ENCODE peak calls at places on chromosomes 6 and 20, in eight cellular contexts. One of them, this sample, is unnamed.
A peak's percentile ranks its signal among the peaks of the same experiment; 100 is the strongest.

GRCh38 chr20:21640556-21640955 is 64.9 kb upstream of the PAX1 start:
- DNase-seq in foreskin keratinocyte: no peak
- DNase-seq in A549: peak; percentile 52
- DNase-seq in tibial artery: no peak
- DNase-seq in ascending aorta: no peak
- DNase-seq in pancreas: no peak
- DNase-seq in left ventricle myocardium inferior: no peak
- DNase-seq in right cardiac atrium: no peak
- DNase-seq in this sample: no peak

GRCh38 chr6:4668271-4669179 is 107.7 kb upstream of the CDYL start:
- DNase-seq in foreskin keratinocyte: peak; percentile 17
- DNase-seq in A549: no peak
- DNase-seq in tibial artery: no peak
- DNase-seq in ascending aorta: no peak
- DNase-seq in pancreas: no peak
- DNase-seq in left ventricle myocardium inferior: no peak
- DNase-seq in right cardiac atrium: no peak
- DNase-seq in this sample: no peak

GRCh38 chr20:60816901-60817300 is 435.2 kb upstream of the CDH4 start:
- DNase-seq in foreskin keratinocyte: no peak
- DNase-seq in A549: no peak
- DNase-seq in tibial artery: no peak
- DNase-seq in ascending aorta: no peak
- DNase-seq in pancreas: no peak
- DNase-seq in left ventricle myocardium inferior: no peak
- DNase-seq in right cardiac atrium: no peak
- DNase-seq in this sample: no peak

GRCh38 chr20:36312724-36313441 is 6.7 kb downstream of the DLGAP4 start:
- DNase-seq in foreskin keratinocyte: no peak
- DNase-seq in A549: no peak
- DNase-seq in tibial artery: no peak
- DNase-seq in ascending aorta: no peak
- DNase-seq in pancreas: no peak
- DNase-seq in left ventricle myocardium inferior: no peak
- DNase-seq in right cardiac atrium: no peak
- DNase-seq in this sample: no peak

GRCh38 chr20:32607727-32608663 is 22.9 kb upstream of the NOL4L start:
- DNase-seq in foreskin keratinocyte: no peak
- DNase-seq in A549: no peak
- DNase-seq in tibial artery: no peak
- DNase-seq in ascending aorta: no peak
- DNase-seq in pancreas: no peak
- DNase-seq in left ventricle myocardium inferior: no peak
- DNase-seq in right cardiac atrium: peak; percentile 32
- DNase-seq in this sample: no peak

GRCh38 chr6:52493669-52494068 is 73.5 kb downstream of the EFHC1 start:
- DNase-seq in foreskin keratinocyte: no peak
- DNase-seq in A549: no peak
- DNase-seq in tibial artery: no peak
- DNase-seq in ascending aorta: no peak
- DNase-seq in pancreas: no peak
- DNase-seq in left ventricle myocardium inferior: no peak
- DNase-seq in right cardiac atrium: no peak
- DNase-seq in this sample: no peak

GRCh38 chr6:47633141-47633540 is 65.2 kb upstream of the ADGRF4 start:
- DNase-seq in foreskin keratinocyte: peak; percentile 45
- DNase-seq in A549: peak; percentile 21
- DNase-seq in tibial artery: no peak
- DNase-seq in ascending aorta: no peak
- DNase-seq in pancreas: no peak
- DNase-seq in left ventricle myocardium inferior: no peak
- DNase-seq in right cardiac atrium: no peak
- DNase-seq in this sample: no peak

GRCh38 chr20:58515240-58516212 is at the start of gene APCDD1L:
- DNase-seq in foreskin keratinocyte: peak; percentile 57
- DNase-seq in A549: no peak
- DNase-seq in tibial artery: peak; percentile 63
- DNase-seq in ascending aorta: no peak
- DNase-seq in pancreas: no peak
- DNase-seq in left ventricle myocardium inferior: no peak
- DNase-seq in right cardiac atrium: no peak
- DNase-seq in this sample: no peak

GRCh38 chr6:6891074-6891754 is 216.5 kb upstream of the RREB1 start:
- DNase-seq in foreskin keratinocyte: peak; percentile 32
- DNase-seq in A549: no peak
- DNase-seq in tibial artery: no peak
- DNase-seq in ascending aorta: no peak
- DNase-seq in pancreas: no peak
- DNase-seq in left ventricle myocardium inferior: no peak
- DNase-seq in right cardiac atrium: no peak
- DNase-seq in this sample: no peak

GRCh38 chr20:62039738-62040137 is 25.9 kb downstream of the TAF4 start:
- DNase-seq in foreskin keratinocyte: no peak
- DNase-seq in A549: no peak
- DNase-seq in tibial artery: no peak
- DNase-seq in ascending aorta: no peak
- DNase-seq in pancreas: no peak
- DNase-seq in left ventricle myocardium inferior: no peak
- DNase-seq in right cardiac atrium: no peak
- DNase-seq in this sample: no peak

GRCh38 chr6:146697921-146698320 is 99.1 kb downstream of the ADGB start:
- DNase-seq in foreskin keratinocyte: no peak
- DNase-seq in A549: no peak
- DNase-seq in tibial artery: no peak
- DNase-seq in ascending aorta: no peak
- DNase-seq in pancreas: no peak
- DNase-seq in left ventricle myocardium inferior: no peak
- DNase-seq in right cardiac atrium: no peak
- DNase-seq in this sample: no peak

GRCh38 chr6:136547336-136547735 is 2.9 kb downstream of the MAP7 start:
- DNase-seq in foreskin keratinocyte: peak; percentile 33
- DNase-seq in A549: peak; percentile 70
- DNase-seq in tibial artery: no peak
- DNase-seq in ascending aorta: no peak
- DNase-seq in pancreas: no peak
- DNase-seq in left ventricle myocardium inferior: no peak
- DNase-seq in right cardiac atrium: no peak
- DNase-seq in this sample: no peak

GRCh38 chr6:6783736-6784135 is 195.2 kb downstream of the LY86 start:
- DNase-seq in foreskin keratinocyte: peak; percentile 57
- DNase-seq in A549: no peak
- DNase-seq in tibial artery: no peak
- DNase-seq in ascending aorta: no peak
- DNase-seq in pancreas: no peak
- DNase-seq in left ventricle myocardium inferior: no peak
- DNase-seq in right cardiac atrium: no peak
- DNase-seq in this sample: no peak

GRCh38 chr20:57264151-57264792 is 2.2 kb downstream of the BMP7 start:
- DNase-seq in foreskin keratinocyte: no peak
- DNase-seq in A549: no peak
- DNase-seq in tibial artery: no peak
- DNase-seq in ascending aorta: no peak
- DNase-seq in pancreas: peak; percentile 30
- DNase-seq in left ventricle myocardium inferior: peak; percentile 24
- DNase-seq in right cardiac atrium: no peak
- DNase-seq in this sample: no peak

GRCh38 chr6:121828567-121828966 is 393.1 kb downstream of the GJA1 start:
- DNase-seq in foreskin keratinocyte: no peak
- DNase-seq in A549: no peak
- DNase-seq in tibial artery: no peak
- DNase-seq in ascending aorta: no peak
- DNase-seq in pancreas: no peak
- DNase-seq in left ventricle myocardium inferior: no peak
- DNase-seq in right cardiac atrium: no peak
- DNase-seq in this sample: no peak

GRCh38 chr6:30938730-30939129 is 2.0 kb upstream of the MUCL3 start:
- DNase-seq in foreskin keratinocyte: peak; percentile 41
- DNase-seq in A549: no peak
- DNase-seq in tibial artery: no peak
- DNase-seq in ascending aorta: no peak
- DNase-seq in pancreas: no peak
- DNase-seq in left ventricle myocardium inferior: no peak
- DNase-seq in right cardiac atrium: no peak
- DNase-seq in this sample: no peak

GRCh38 chr6:30939473-30939872 is 1.3 kb upstream of the MUCL3 start:
- DNase-seq in foreskin keratinocyte: no peak
- DNase-seq in A549: no peak
- DNase-seq in tibial artery: no peak
- DNase-seq in ascending aorta: no peak
- DNase-seq in pancreas: no peak
- DNase-seq in left ventricle myocardium inferior: no peak
- DNase-seq in right cardiac atrium: no peak
- DNase-seq in this sample: no peak

GRCh38 chr6:30937265-30937664 is 3.5 kb upstream of the MUCL3 start:
- DNase-seq in foreskin keratinocyte: no peak
- DNase-seq in A549: no peak
- DNase-seq in tibial artery: no peak
- DNase-seq in ascending aorta: no peak
- DNase-seq in pancreas: no peak
- DNase-seq in left ventricle myocardium inferior: no peak
- DNase-seq in right cardiac atrium: no peak
- DNase-seq in this sample: peak; percentile 71

GRCh38 chr6:30942338-30943060 is 1.7 kb downstream of the MUCL3 start:
- DNase-seq in foreskin keratinocyte: peak; percentile 79
- DNase-seq in A549: peak; percentile 87
- DNase-seq in tibial artery: peak; percentile 52
- DNase-seq in ascending aorta: no peak
- DNase-seq in pancreas: peak; percentile 68
- DNase-seq in left ventricle myocardium inferior: peak; percentile 65
- DNase-seq in right cardiac atrium: peak; percentile 88
- DNase-seq in this sample: peak; percentile 89

DNA sequence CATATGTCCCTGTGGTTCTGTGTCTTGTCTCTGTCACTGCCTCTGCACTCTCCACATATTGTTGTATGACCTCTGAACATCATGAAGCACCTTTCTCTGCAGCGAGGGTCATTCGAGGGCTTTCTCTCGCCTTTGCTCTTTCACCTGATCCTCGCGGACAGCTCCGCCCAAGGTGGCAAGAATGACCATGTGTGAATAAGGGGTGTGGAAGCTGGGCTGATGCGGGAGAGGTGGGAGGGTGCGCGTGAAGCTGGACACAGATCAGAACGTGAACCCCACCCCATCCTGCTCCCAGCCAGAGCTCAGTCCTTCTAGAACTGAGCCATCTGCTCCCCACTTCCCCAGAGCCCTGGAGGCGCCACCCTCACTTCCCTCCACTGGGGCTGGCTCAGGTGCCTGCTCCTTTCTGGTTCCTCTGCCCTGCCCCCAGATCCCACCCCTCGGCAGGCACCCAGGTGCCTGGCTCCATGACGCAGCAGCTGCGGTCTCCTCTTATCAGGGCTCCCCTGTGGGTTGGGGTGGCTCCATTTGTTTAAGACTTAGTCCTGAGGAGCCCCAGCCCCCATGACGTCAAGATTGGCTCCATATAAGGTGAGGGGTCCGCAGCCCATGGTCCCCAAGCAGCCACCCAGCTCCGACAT is at the start of gene MUCL3:
- DNase-seq in foreskin keratinocyte: no peak
- DNase-seq in A549: no peak
- DNase-seq in tibial artery: no peak
- DNase-seq in ascending aorta: no peak
- DNase-seq in pancreas: no peak
- DNase-seq in left ventricle myocardium inferior: no peak
- DNase-seq in right cardiac atrium: no peak
- DNase-seq in this sample: no peak
- H3K4me1 ChIP-seq in foreskin keratinocyte: no peaks in the 10 kb centered on the region
- H3K4me1 ChIP-seq in A549: peaks cover 14% of the 10 kb centered on the region
- H3K4me1 ChIP-seq in tibial artery: no peaks in the 10 kb centered on the region
- H3K4me1 ChIP-seq in ascending aorta: no peaks in the 10 kb centered on the region
- H3K4me1 ChIP-seq in pancreas: no peaks in the 10 kb centered on the region
- H3K4me1 ChIP-seq in left ventricle myocardium inferior: peaks cover 11% of the 10 kb centered on the region
- H3K4me1 ChIP-seq in right cardiac atrium: peaks cover 5% of the 10 kb centered on the region
- H3K4me1 ChIP-seq in this sample: peaks cover 22% of the 10 kb centered on the region

GRCh38 chr6:156395276-156395675 is 381.9 kb upstream of the ARID1B start:
- DNase-seq in foreskin keratinocyte: no peak
- DNase-seq in A549: no peak
- DNase-seq in tibial artery: no peak
- DNase-seq in ascending aorta: no peak
- DNase-seq in pancreas: no peak
- DNase-seq in left ventricle myocardium inferior: no peak
- DNase-seq in right cardiac atrium: no peak
- DNase-seq in this sample: no peak
- H3K4me1 ChIP-seq in foreskin keratinocyte: peaks cover 5% of the 10 kb centered on the region
- H3K4me1 ChIP-seq in A549: no peaks in the 10 kb centered on the region
- H3K4me1 ChIP-seq in tibial artery: no peaks in the 10 kb centered on the region
- H3K4me1 ChIP-seq in ascending aorta: no peaks in the 10 kb centered on the region
- H3K4me1 ChIP-seq in pancreas: no peaks in the 10 kb centered on the region
- H3K4me1 ChIP-seq in left ventricle myocardium inferior: no peaks in the 10 kb centered on the region
- H3K4me1 ChIP-seq in right cardiac atrium: no peaks in the 10 kb centered on the region
- H3K4me1 ChIP-seq in this sample: no peaks in the 10 kb centered on the region

DNA sequence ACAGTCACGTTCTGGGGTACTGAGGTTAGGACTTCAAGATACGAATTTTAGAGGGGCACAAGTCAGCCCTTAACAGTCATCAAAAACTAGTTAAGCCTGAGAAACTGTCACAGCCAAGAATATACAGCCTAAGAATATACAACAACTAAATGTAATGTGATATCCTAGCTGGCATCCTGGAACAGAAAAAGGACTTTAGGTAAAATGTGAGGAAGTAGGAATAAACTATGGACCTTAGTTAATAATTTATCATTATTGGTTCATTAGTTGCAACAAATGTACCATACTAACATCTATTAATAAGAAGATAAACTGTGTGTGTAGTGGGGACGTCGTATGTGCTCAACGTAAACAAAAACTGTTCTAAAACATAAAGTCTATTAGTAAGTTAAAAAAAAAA is 1.1 kb downstream of the PNISR start:
- DNase-seq in foreskin keratinocyte: no peak
- DNase-seq in A549: no peak
- DNase-seq in tibial artery: no peak
- DNase-seq in ascending aorta: no peak
- DNase-seq in pancreas: no peak
- DNase-seq in left ventricle myocardium inferior: no peak
- DNase-seq in right cardiac atrium: no peak
- DNase-seq in this sample: no peak
- H3K4me1 ChIP-seq in foreskin keratinocyte: no peaks in the 10 kb centered on the region
- H3K4me1 ChIP-seq in A549: peaks cover 23% of the 10 kb centered on the region
- H3K4me1 ChIP-seq in tibial artery: no peaks in the 10 kb centered on the region
- H3K4me1 ChIP-seq in ascending aorta: peaks cover 34% of the 10 kb centered on the region
- H3K4me1 ChIP-seq in pancreas: peaks cover 20% of the 10 kb centered on the region
- H3K4me1 ChIP-seq in left ventricle myocardium inferior: peaks cover 94% of the 10 kb centered on the region
- H3K4me1 ChIP-seq in right cardiac atrium: peaks cover 11% of the 10 kb centered on the region
- H3K4me1 ChIP-seq in this sample: peaks cover 64% of the 10 kb centered on the region

GRCh38 chr6:125836466-125836865 is 45.7 kb downstream of the NCOA7 start:
- DNase-seq in foreskin keratinocyte: no peak
- DNase-seq in A549: no peak
- DNase-seq in tibial artery: no peak
- DNase-seq in ascending aorta: no peak
- DNase-seq in pancreas: no peak
- DNase-seq in left ventricle myocardium inferior: no peak
- DNase-seq in right cardiac atrium: no peak
- DNase-seq in this sample: no peak
- H3K4me1 ChIP-seq in foreskin keratinocyte: no peaks in the 10 kb centered on the region
- H3K4me1 ChIP-seq in A549: peaks cover 22% of the 10 kb centered on the region
- H3K4me1 ChIP-seq in tibial artery: no peaks in the 10 kb centered on the region
- H3K4me1 ChIP-seq in ascending aorta: peaks cover 6% of the 10 kb centered on the region
- H3K4me1 ChIP-seq in pancreas: no peaks in the 10 kb centered on the region
- H3K4me1 ChIP-seq in left ventricle myocardium inferior: peaks cover 73% of the 10 kb centered on the region
- H3K4me1 ChIP-seq in right cardiac atrium: peaks cover 11% of the 10 kb centered on the region
- H3K4me1 ChIP-seq in this sample: peaks cover 62% of the 10 kb centered on the region

GRCh38 chr20:64159711-64160110 is 4.5 kb upstream of the MYT1 start:
- DNase-seq in foreskin keratinocyte: no peak
- DNase-seq in A549: no peak
- DNase-seq in tibial artery: no peak
- DNase-seq in ascending aorta: no peak
- DNase-seq in pancreas: no peak
- DNase-seq in left ventricle myocardium inferior: no peak
- DNase-seq in right cardiac atrium: peak; percentile 26
- DNase-seq in this sample: peak; percentile 31
- H3K4me1 ChIP-seq in foreskin keratinocyte: no peaks in the 10 kb centered on the region
- H3K4me1 ChIP-seq in A549: no peaks in the 10 kb centered on the region
- H3K4me1 ChIP-seq in tibial artery: no peaks in the 10 kb centered on the region
- H3K4me1 ChIP-seq in ascending aorta: no peaks in the 10 kb centered on the region
- H3K4me1 ChIP-seq in pancreas: no peaks in the 10 kb centered on the region
- H3K4me1 ChIP-seq in left ventricle myocardium inferior: no peaks in the 10 kb centered on the region
- H3K4me1 ChIP-seq in right cardiac atrium: no peaks in the 10 kb centered on the region
- H3K4me1 ChIP-seq in this sample: no peaks in the 10 kb centered on the region

This sample was measured in lower lobe of right lung.